ENCODE peak calls at places on chromosome 21, in seven cellular contexts. One of them, this sample, is unnamed.

GRCh38 chr21:44836666-44837471 is 19.0 kb upstream of the SUMO3 start:
- DNase-seq in CD8-positive, alpha-beta T cell: no peak
- DNase-seq in COR-L47: no peak
- DNase-seq in upper lobe of right lung: no peak
- DNase-seq in AG04450: no peak
- DNase-seq in NCI-H2081: no peak
- DNase-seq in activated CD4-positive, alpha-beta T cell treated with anti-CD3 and anti-CD28 coated beads, Interleukin-2, amount 10 ng/mL, durations not matched to agents 7 days and 5 days: no peak
- DNase-seq in this sample: no peak

GRCh38 chr21:37032877-37033471 is 26.5 kb downstream of the RIPPLY3 start:
- DNase-seq in CD8-positive, alpha-beta T cell: no peak
- DNase-seq in COR-L47: no peak
- DNase-seq in upper lobe of right lung: no peak
- DNase-seq in AG04450: peak; percentile 3
- DNase-seq in NCI-H2081: no peak
- DNase-seq in activated CD4-positive, alpha-beta T cell treated with anti-CD3 and anti-CD28 coated beads, Interleukin-2, amount 10 ng/mL, durations not matched to agents 7 days and 5 days: no peak
- DNase-seq in this sample: no peak

GRCh38 chr21:35204850-35205564 is 155.9 kb upstream of the RUNX1 start:
- DNase-seq in CD8-positive, alpha-beta T cell: no peak
- DNase-seq in COR-L47: no peak
- DNase-seq in upper lobe of right lung: peak; percentile 80
- DNase-seq in AG04450: peak; percentile 93
- DNase-seq in NCI-H2081: no peak
- DNase-seq in activated CD4-positive, alpha-beta T cell treated with anti-CD3 and anti-CD28 coated beads, Interleukin-2, amount 10 ng/mL, durations not matched to agents 7 days and 5 days: no peak
- DNase-seq in this sample: peak; percentile 76

GRCh38 chr21:43590220-43590619 is 69.1 kb downstream of the HSF2BP start:
- DNase-seq in CD8-positive, alpha-beta T cell: no peak
- DNase-seq in COR-L47: no peak
- DNase-seq in upper lobe of right lung: no peak
- DNase-seq in AG04450: no peak
- DNase-seq in NCI-H2081: no peak
- DNase-seq in activated CD4-positive, alpha-beta T cell treated with anti-CD3 and anti-CD28 coated beads, Interleukin-2, amount 10 ng/mL, durations not matched to agents 7 days and 5 days: no peak
- DNase-seq in this sample: no peak

GRCh38 chr21:29105218-29105617 is 25.2 kb upstream of the MAP3K7CL start:
- DNase-seq in CD8-positive, alpha-beta T cell: no peak
- DNase-seq in COR-L47: no peak
- DNase-seq in upper lobe of right lung: no peak
- DNase-seq in AG04450: no peak
- DNase-seq in NCI-H2081: no peak
- DNase-seq in activated CD4-positive, alpha-beta T cell treated with anti-CD3 and anti-CD28 coated beads, Interleukin-2, amount 10 ng/mL, durations not matched to agents 7 days and 5 days: no peak
- DNase-seq in this sample: no peak

GRCh38 chr21:45003331-45004058 is 63.7 kb downstream of the SLX9 start:
- DNase-seq in CD8-positive, alpha-beta T cell: no peak
- DNase-seq in COR-L47: no peak
- DNase-seq in upper lobe of right lung: peak; percentile 59
- DNase-seq in AG04450: no peak
- DNase-seq in NCI-H2081: no peak
- DNase-seq in activated CD4-positive, alpha-beta T cell treated with anti-CD3 and anti-CD28 coated beads, Interleukin-2, amount 10 ng/mL, durations not matched to agents 7 days and 5 days: no peak
- DNase-seq in this sample: peak; percentile 11

GRCh38 chr21:45533731-45534571 is 8.3 kb downstream of the SLC19A1 start:
- DNase-seq in CD8-positive, alpha-beta T cell: no peak
- DNase-seq in COR-L47: no peak
- DNase-seq in upper lobe of right lung: peak; percentile 64
- DNase-seq in AG04450: no peak
- DNase-seq in NCI-H2081: no peak
- DNase-seq in activated CD4-positive, alpha-beta T cell treated with anti-CD3 and anti-CD28 coated beads, Interleukin-2, amount 10 ng/mL, durations not matched to agents 7 days and 5 days: no peak
- DNase-seq in this sample: no peak

GRCh38 chr21:44708213-44708865 is 3.0 kb downstream of the TSPEAR start:
- DNase-seq in CD8-positive, alpha-beta T cell: no peak
- DNase-seq in COR-L47: no peak
- DNase-seq in upper lobe of right lung: no peak
- DNase-seq in AG04450: no peak
- DNase-seq in NCI-H2081: no peak
- DNase-seq in activated CD4-positive, alpha-beta T cell treated with anti-CD3 and anti-CD28 coated beads, Interleukin-2, amount 10 ng/mL, durations not matched to agents 7 days and 5 days: no peak
- DNase-seq in this sample: no peak

GRCh38 chr21:28337319-28337718 is 655.4 kb downstream of the LTN1 start:
- DNase-seq in CD8-positive, alpha-beta T cell: no peak
- DNase-seq in COR-L47: peak; percentile 32
- DNase-seq in upper lobe of right lung: no peak
- DNase-seq in AG04450: peak; percentile 34
- DNase-seq in NCI-H2081: peak; percentile 13
- DNase-seq in activated CD4-positive, alpha-beta T cell treated with anti-CD3 and anti-CD28 coated beads, Interleukin-2, amount 10 ng/mL, durations not matched to agents 7 days and 5 days: no peak
- DNase-seq in this sample: no peak

GRCh38 chr21:36845790-36846189 is 120.7 kb downstream of the HLCS start:
- DNase-seq in CD8-positive, alpha-beta T cell: no peak
- DNase-seq in COR-L47: no peak
- DNase-seq in upper lobe of right lung: no peak
- DNase-seq in AG04450: no peak
- DNase-seq in NCI-H2081: no peak
- DNase-seq in activated CD4-positive, alpha-beta T cell treated with anti-CD3 and anti-CD28 coated beads, Interleukin-2, amount 10 ng/mL, durations not matched to agents 7 days and 5 days: no peak
- DNase-seq in this sample: no peak

GRCh38 chr21:44024895-44025353 is 12.8 kb downstream of the TRAPPC10 start:
- DNase-seq in CD8-positive, alpha-beta T cell: no peak
- DNase-seq in COR-L47: no peak
- DNase-seq in upper lobe of right lung: no peak
- DNase-seq in AG04450: peak; percentile 15
- DNase-seq in NCI-H2081: no peak
- DNase-seq in activated CD4-positive, alpha-beta T cell treated with anti-CD3 and anti-CD28 coated beads, Interleukin-2, amount 10 ng/mL, durations not matched to agents 7 days and 5 days: no peak
- DNase-seq in this sample: peak; percentile 55

GRCh38 chr21:37765501-37765900 is 150.8 kb downstream of the KCNJ6 start:
- DNase-seq in CD8-positive, alpha-beta T cell: no peak
- DNase-seq in COR-L47: no peak
- DNase-seq in upper lobe of right lung: no peak
- DNase-seq in AG04450: no peak
- DNase-seq in NCI-H2081: no peak
- DNase-seq in activated CD4-positive, alpha-beta T cell treated with anti-CD3 and anti-CD28 coated beads, Interleukin-2, amount 10 ng/mL, durations not matched to agents 7 days and 5 days: no peak
- DNase-seq in this sample: no peak

GRCh38 chr21:16305686-16306085 is 575.9 kb downstream of the USP25 start:
- DNase-seq in CD8-positive, alpha-beta T cell: no peak
- DNase-seq in COR-L47: no peak
- DNase-seq in upper lobe of right lung: no peak
- DNase-seq in AG04450: no peak
- DNase-seq in NCI-H2081: peak; percentile 5
- DNase-seq in activated CD4-positive, alpha-beta T cell treated with anti-CD3 and anti-CD28 coated beads, Interleukin-2, amount 10 ng/mL, durations not matched to agents 7 days and 5 days: no peak
- DNase-seq in this sample: peak; percentile 49

GRCh38 chr21:45504516-45505415 is 37.5 kb downstream of the SLC19A1 start:
- DNase-seq in CD8-positive, alpha-beta T cell: no peak
- DNase-seq in COR-L47: no peak
- DNase-seq in upper lobe of right lung: peak; percentile 56
- DNase-seq in AG04450: no peak
- DNase-seq in NCI-H2081: no peak
- DNase-seq in activated CD4-positive, alpha-beta T cell treated with anti-CD3 and anti-CD28 coated beads, Interleukin-2, amount 10 ng/mL, durations not matched to agents 7 days and 5 days: no peak
- DNase-seq in this sample: no peak

GRCh38 chr21:37338671-37339526 is 27.7 kb upstream of the DYRK1A start:
- DNase-seq in CD8-positive, alpha-beta T cell: no peak
- DNase-seq in COR-L47: no peak
- DNase-seq in upper lobe of right lung: no peak
- DNase-seq in AG04450: peak; percentile 70
- DNase-seq in NCI-H2081: no peak
- DNase-seq in activated CD4-positive, alpha-beta T cell treated with anti-CD3 and anti-CD28 coated beads, Interleukin-2, amount 10 ng/mL, durations not matched to agents 7 days and 5 days: no peak
- DNase-seq in this sample: peak; percentile 63